ENCODE peak calls at places on chromosomes 16 and 17, in four cellular contexts. D is lower lobe of right lung, W is right atrium auricular region, E is HCT116. J is an unnamed sample.

GRCh38 chr17:39197380-39198185 is at the start of gene CACNB1:
- DNase-seq in W (peak), E (no peak), D (peak), J (peak)

GRCh38 chr17:51860934-51861561 is 297.5 kb downstream of the CA10 start:
- DNase-seq in W (no peak), E (peak), D (no peak), J (no peak)

GRCh38 chr17:40598021-40598927 is 33.0 kb upstream of the CCR7 start:
- DNase-seq in D (no peak), E (no peak), W (peak), J (no peak)

GRCh38 chr16:83542491-83542890 is 265.3 kb upstream of the HSBP1 start:
- DNase-seq in W (no peak), D (no peak), E (no peak), J (no peak)

GRCh38 chr17:55121268-55121667 is 143.5 kb upstream of the HLF start:
- DNase-seq in D (no peak), W (no peak), E (no peak), J (no peak)

GRCh38 chr17:46802831-46803230 is 15.7 kb downstream of the WNT3 start:
- DNase-seq in W (no peak), E (no peak), D (no peak), J (no peak)

GRCh38 chr17:45146616-45147101 is 1.6 kb upstream of the HEXIM1 start:
- DNase-seq in D (no peak), E (no peak), W (no peak), J (no peak)

GRCh38 chr17:4806770-4807533 is at the start of gene PLD2:
- DNase-seq in W (peak), D (peak), E (peak), J (no peak)

GRCh38 chr17:62696726-62697490 is 69.4 kb downstream of the MRC2 start:
- DNase-seq in E (no peak), W (no peak), D (peak), J (no peak)

GRCh38 chr16:2053897-2054296 is 6.1 kb downstream of the TSC2 start:
- DNase-seq in D (no peak), W (no peak), E (no peak), J (no peak)

GRCh38 chr17:35748979-35749378 is 4.1 kb downstream of the GAS2L2 start:
- DNase-seq in W (no peak), E (no peak), D (no peak), J (no peak)

GRCh38 chr16:85248269-85248668 is 136.0 kb upstream of the CIBAR2 start:
- DNase-seq in E (no peak), D (no peak), W (no peak), J (no peak)

GRCh38 chr16:27639588-27640276 is 89.8 kb downstream of the KATNIP start:
- DNase-seq in D (no peak), E (peak), W (no peak), J (peak)

GRCh38 chr17:48719642-48720262 is 2.6 kb downstream of the PRAC1 start:
- DNase-seq in W (no peak), D (no peak), E (no peak), J (no peak)

GRCh38 chr16:67779256-67780014 is 26.9 kb downstream of the RANBP10 start:
- DNase-seq in W (no peak), E (no peak), D (no peak), J (no peak)

GRCh38 chr17:58352843-58353719 is 1.1 kb upstream of the SUPT4H1 start:
- DNase-seq in D (peak), W (no peak), E (no peak), J (no peak)

GRCh38 chr16:87347932-87348615 is 30.9 kb upstream of the C16orf95 start:
- DNase-seq in E (no peak), W (no peak), D (no peak), J (no peak)

GRCh38 chr16:8756755-8757154 is 40.7 kb downstream of the TMEM186 start:
- DNase-seq in D (no peak), W (no peak), E (no peak), J (no peak)

GRCh38 chr16:17481741-17482140 is 11.0 kb upstream of the XYLT1 start:
- DNase-seq in D (no peak), W (no peak), E (no peak), J (no peak)

GRCh38 chr16:5487728-5488127 is 390.1 kb upstream of the EEF2KMT start:
- DNase-seq in W (no peak), D (no peak), E (no peak), J (no peak)

GRCh38 chr16:87060026-87060986 is 256.9 kb downstream of the C16orf95 start:
- DNase-seq in D (no peak), E (no peak), W (peak), J (peak)

GRCh38 chr16:67445441-67445912 is 14.6 kb downstream of the HSD11B2 start:
- DNase-seq in W (no peak), D (no peak), E (no peak), J (no peak)

GRCh38 chr17:63537991-63538692 is 12.1 kb upstream of the DCAF7 start:
- DNase-seq in W (no peak), D (peak), E (no peak), J (no peak)

GRCh38 chr17:29927546-29927945 is 2.5 kb downstream of the SSH2 start:
- DNase-seq in W (no peak), D (no peak), E (no peak), J (no peak)
- H3K4me3 ChIP-seq in W (no peak), D (no peak), E (no peak), J (no peak)

GRCh38 chr16:78099372-78100161 is at the start of gene WWOX:
- DNase-seq in D (peak), E (peak), W (peak), J (peak)

GRCh38 chr16:78098544-78099371 is 696 bp upstream of the WWOX start:
- DNase-seq in D (no peak), E (no peak), W (no peak), J (no peak)

GRCh38 chr16:78098087-78098486 is 1.4 kb upstream of the WWOX start:
- DNase-seq in D (no peak), W (no peak), E (no peak), J (no peak)

GRCh38 chr16:78102122-78102660 is 2.7 kb downstream of the WWOX start:
- DNase-seq in E (no peak), W (no peak), D (no peak), J (no peak)

GRCh38 chr16:78100162-78100467 is 661 bp downstream of the WWOX start:
- DNase-seq in E (no peak), W (no peak), D (no peak), J (no peak)
- TF ChIP-seq CTCF in E (no peak), W (no peak), D (no peak), J (no peak)

GRCh38 chr16:88616736-88617135 is 21.6 kb upstream of the IL17C start:
- DNase-seq in D (no peak), E (no peak), W (no peak), J (no peak)
- H3K27ac ChIP-seq in D (peak), E (no peak), W (no peak), J (no peak)

GRCh38 chr17:50177983-50178834 is 12.4 kb downstream of the SGCA start:
- DNase-seq in D (peak), W (peak), E (peak), J (peak)
- H3K4me3 ChIP-seq in D (peak), W (no peak), E (peak), J (peak)